ENCODE peak calls at places on chromosomes 4 and X, in five cellular contexts. One of them, this sample, is unnamed. For H3K9me3, the result is how much of the 10 kb centered on the place peaks cover.

GRCh38 chrX:65874110-65874509 is 165.8 kb downstream of the VSIG4 start:
- DNase-seq in right lobe of liver: no peak
- DNase-seq in OCI-LY7: no peak
- DNase-seq in naive thymus-derived CD4-positive, alpha-beta T cell: no peak
- DNase-seq in AG04450: no peak
- DNase-seq in this sample: no peak

GRCh38 chr4:36385951-36386561 is 104.6 kb downstream of the DTHD1 start:
- DNase-seq in right lobe of liver: no peak
- DNase-seq in OCI-LY7: peak
- DNase-seq in naive thymus-derived CD4-positive, alpha-beta T cell: peak
- DNase-seq in AG04450: no peak
- DNase-seq in this sample: no peak

GRCh38 chrX:45850775-45851433 is 650.2 kb upstream of the DIPK2B start:
- DNase-seq in right lobe of liver: no peak
- DNase-seq in OCI-LY7: no peak
- DNase-seq in naive thymus-derived CD4-positive, alpha-beta T cell: peak
- DNase-seq in AG04450: no peak
- DNase-seq in this sample: peak

GRCh38 chrX:37378399-37378798 is 29.2 kb downstream of the PRRG1 start:
- DNase-seq in right lobe of liver: no peak
- DNase-seq in OCI-LY7: no peak
- DNase-seq in naive thymus-derived CD4-positive, alpha-beta T cell: no peak
- DNase-seq in AG04450: no peak
- DNase-seq in this sample: no peak

GRCh38 chr4:120156115-120156718 is 89.6 kb upstream of the MAD2L1 start:
- DNase-seq in right lobe of liver: no peak
- DNase-seq in OCI-LY7: peak
- DNase-seq in naive thymus-derived CD4-positive, alpha-beta T cell: no peak
- DNase-seq in AG04450: peak
- DNase-seq in this sample: no peak

GRCh38 chrX:26442340-26442739 is 226.4 kb downstream of the MAGEB5 start:
- DNase-seq in right lobe of liver: no peak
- DNase-seq in OCI-LY7: no peak
- DNase-seq in naive thymus-derived CD4-positive, alpha-beta T cell: no peak
- DNase-seq in AG04450: no peak
- DNase-seq in this sample: no peak

GRCh38 chr4:151325320-151326246 is at the start of gene SH3D19:
- DNase-seq in right lobe of liver: peak
- DNase-seq in OCI-LY7: no peak
- DNase-seq in naive thymus-derived CD4-positive, alpha-beta T cell: peak
- DNase-seq in AG04450: no peak
- DNase-seq in this sample: peak

GRCh38 chrX:112513154-112513553 is 166.6 kb downstream of the LHFPL1 start:
- DNase-seq in right lobe of liver: no peak
- DNase-seq in OCI-LY7: no peak
- DNase-seq in naive thymus-derived CD4-positive, alpha-beta T cell: no peak
- DNase-seq in AG04450: peak
- DNase-seq in this sample: no peak

GRCh38 chrX:30196322-30196721 is 19.0 kb upstream of the MAGEB2 start:
- DNase-seq in right lobe of liver: no peak
- DNase-seq in OCI-LY7: peak
- DNase-seq in naive thymus-derived CD4-positive, alpha-beta T cell: no peak
- DNase-seq in AG04450: no peak
- DNase-seq in this sample: no peak

GRCh38 chr4:125016892-125017299 is 297.9 kb upstream of the FAT4 start:
- DNase-seq in right lobe of liver: no peak
- DNase-seq in OCI-LY7: no peak
- DNase-seq in naive thymus-derived CD4-positive, alpha-beta T cell: no peak
- DNase-seq in AG04450: no peak
- DNase-seq in this sample: no peak

GRCh38 chr4:123616970-123617392 is 220.4 kb downstream of the SPRY1 start:
- DNase-seq in right lobe of liver: no peak
- DNase-seq in OCI-LY7: peak
- DNase-seq in naive thymus-derived CD4-positive, alpha-beta T cell: no peak
- DNase-seq in AG04450: no peak
- DNase-seq in this sample: no peak

GRCh38 chrX:53013291-53013690 is 35.3 kb upstream of the GPR173 start:
- DNase-seq in right lobe of liver: no peak
- DNase-seq in OCI-LY7: no peak
- DNase-seq in naive thymus-derived CD4-positive, alpha-beta T cell: no peak
- DNase-seq in AG04450: no peak
- DNase-seq in this sample: no peak

GRCh38 chrX:55342533-55343501 is 78.1 kb upstream of the PAGE3 start:
- DNase-seq in right lobe of liver: no peak
- DNase-seq in OCI-LY7: peak
- DNase-seq in naive thymus-derived CD4-positive, alpha-beta T cell: peak
- DNase-seq in AG04450: no peak
- DNase-seq in this sample: no peak

GRCh38 chrX:9429767-9430166 is 35.1 kb upstream of the TBL1X start:
- DNase-seq in right lobe of liver: no peak
- DNase-seq in OCI-LY7: no peak
- DNase-seq in naive thymus-derived CD4-positive, alpha-beta T cell: no peak
- DNase-seq in AG04450: no peak
- DNase-seq in this sample: no peak

GRCh38 chr4:128076465-128076864 is 15.4 kb downstream of the LARP1B start:
- DNase-seq in right lobe of liver: no peak
- DNase-seq in OCI-LY7: no peak
- DNase-seq in naive thymus-derived CD4-positive, alpha-beta T cell: no peak
- DNase-seq in AG04450: no peak
- DNase-seq in this sample: no peak

GRCh38 chr4:186854256-186854655 is 130.6 kb upstream of the FAT1 start:
- DNase-seq in right lobe of liver: no peak
- DNase-seq in OCI-LY7: no peak
- DNase-seq in naive thymus-derived CD4-positive, alpha-beta T cell: no peak
- DNase-seq in AG04450: no peak
- DNase-seq in this sample: no peak

GRCh38 chr4:83386931-83387897 is 52.6 kb upstream of the HPSE start:
- DNase-seq in right lobe of liver: no peak
- DNase-seq in OCI-LY7: no peak
- DNase-seq in naive thymus-derived CD4-positive, alpha-beta T cell: no peak
- DNase-seq in AG04450: no peak
- DNase-seq in this sample: no peak

GRCh38 chr4:114694770-114695169 is 96.2 kb downstream of the UGT8 start:
- DNase-seq in right lobe of liver: no peak
- DNase-seq in OCI-LY7: peak
- DNase-seq in naive thymus-derived CD4-positive, alpha-beta T cell: no peak
- DNase-seq in AG04450: no peak
- DNase-seq in this sample: no peak

GRCh38 chr4:55358668-55359067 is 12.6 kb downstream of the SRD5A3 start:
- DNase-seq in right lobe of liver: no peak
- DNase-seq in OCI-LY7: peak
- DNase-seq in naive thymus-derived CD4-positive, alpha-beta T cell: no peak
- DNase-seq in AG04450: no peak
- DNase-seq in this sample: no peak

GRCh38 chr4:136306361-136306760 is 1225.9 kb downstream of the PCDH18 start:
- DNase-seq in right lobe of liver: no peak
- DNase-seq in OCI-LY7: no peak
- DNase-seq in naive thymus-derived CD4-positive, alpha-beta T cell: no peak
- DNase-seq in AG04450: no peak
- DNase-seq in this sample: no peak

GRCh38 chr4:1499465-1499864 is 93.2 kb upstream of the NKX1-1 start:
- DNase-seq in right lobe of liver: peak
- DNase-seq in OCI-LY7: no peak
- DNase-seq in naive thymus-derived CD4-positive, alpha-beta T cell: no peak
- DNase-seq in AG04450: no peak
- DNase-seq in this sample: no peak

GRCh38 chr4:48722509-48723446 is 57.3 kb downstream of the FRYL start:
- DNase-seq in right lobe of liver: no peak
- DNase-seq in OCI-LY7: no peak
- DNase-seq in naive thymus-derived CD4-positive, alpha-beta T cell: no peak
- DNase-seq in AG04450: no peak
- DNase-seq in this sample: no peak

GRCh38 chr4:60805500-60806313 is 394.4 kb upstream of the ADGRL3 start:
- DNase-seq in right lobe of liver: no peak
- DNase-seq in OCI-LY7: peak
- DNase-seq in naive thymus-derived CD4-positive, alpha-beta T cell: no peak
- DNase-seq in AG04450: no peak
- DNase-seq in this sample: no peak

GRCh38 chrX:132958086-132958703 is at the start of gene HS6ST2:
- DNase-seq in right lobe of liver: no peak
- DNase-seq in OCI-LY7: no peak
- DNase-seq in naive thymus-derived CD4-positive, alpha-beta T cell: peak
- DNase-seq in AG04450: no peak
- DNase-seq in this sample: no peak

GRCh38 chrX:75229774-75230173 is 44.1 kb upstream of the UPRT start:
- DNase-seq in right lobe of liver: no peak
- DNase-seq in OCI-LY7: no peak
- DNase-seq in naive thymus-derived CD4-positive, alpha-beta T cell: no peak
- DNase-seq in AG04450: no peak
- DNase-seq in this sample: no peak

GRCh38 chrX:75228854-75229253 is 45.0 kb upstream of the UPRT start:
- DNase-seq in right lobe of liver: no peak
- DNase-seq in OCI-LY7: no peak
- DNase-seq in naive thymus-derived CD4-positive, alpha-beta T cell: no peak
- DNase-seq in AG04450: no peak
- DNase-seq in this sample: no peak

GRCh38 chrX:75230296-75230695 is 43.6 kb upstream of the UPRT start:
- DNase-seq in right lobe of liver: no peak
- DNase-seq in OCI-LY7: no peak
- DNase-seq in naive thymus-derived CD4-positive, alpha-beta T cell: no peak
- DNase-seq in AG04450: no peak
- DNase-seq in this sample: no peak

DNA sequence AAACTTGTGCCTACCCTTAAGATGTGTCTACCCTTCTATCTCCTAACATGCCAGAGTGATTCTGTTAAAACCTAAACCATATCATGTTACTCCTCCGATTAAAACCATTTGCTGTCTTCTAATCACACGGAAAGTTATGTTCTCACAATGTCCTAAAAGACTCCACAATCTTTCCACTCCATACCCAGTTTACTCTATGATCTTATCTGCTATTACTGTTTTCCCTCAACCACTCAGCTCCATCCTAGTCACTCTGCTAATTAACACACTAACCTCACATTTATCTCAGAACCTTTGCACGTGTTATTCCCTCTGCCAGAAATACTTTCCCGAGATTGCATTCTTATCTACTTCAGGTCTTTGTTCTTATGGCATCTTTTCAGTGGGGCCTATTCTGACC is 47.6 kb upstream of the UPRT start:
- DNase-seq in right lobe of liver: no peak
- DNase-seq in OCI-LY7: no peak
- DNase-seq in naive thymus-derived CD4-positive, alpha-beta T cell: no peak
- DNase-seq in AG04450: no peak
- DNase-seq in this sample: no peak
- H3K9me3 ChIP-seq in right lobe of liver: under half
- H3K9me3 ChIP-seq in OCI-LY7: under half
- H3K9me3 ChIP-seq in naive thymus-derived CD4-positive, alpha-beta T cell: under half
- H3K9me3 ChIP-seq in AG04450: under half
- H3K9me3 ChIP-seq in this sample: under half

DNA sequence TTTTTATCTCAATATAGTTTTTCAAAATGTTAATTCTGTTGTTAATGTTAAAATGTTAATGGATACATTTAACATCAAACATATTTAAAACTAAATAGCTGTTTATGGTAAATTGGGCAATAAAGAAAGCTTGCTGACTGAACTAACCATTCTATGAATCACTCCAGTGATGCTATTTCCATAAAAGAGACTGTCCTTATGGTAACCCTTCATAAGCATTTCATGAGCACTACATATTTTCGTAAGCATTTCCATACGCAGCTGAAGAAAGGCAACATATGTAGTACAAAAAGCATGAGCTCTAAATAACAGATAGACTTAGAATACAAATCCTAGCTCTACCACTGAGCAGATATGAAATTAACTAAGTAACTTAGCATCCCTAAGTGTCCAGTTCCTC is 188.9 kb downstream of the COL25A1 start:
- DNase-seq in right lobe of liver: no peak
- DNase-seq in OCI-LY7: no peak
- DNase-seq in naive thymus-derived CD4-positive, alpha-beta T cell: no peak
- DNase-seq in AG04450: no peak
- DNase-seq in this sample: no peak
- H3K9me3 ChIP-seq in right lobe of liver: under half
- H3K9me3 ChIP-seq in OCI-LY7: under half
- H3K9me3 ChIP-seq in naive thymus-derived CD4-positive, alpha-beta T cell: under half
- H3K9me3 ChIP-seq in AG04450: under half
- H3K9me3 ChIP-seq in this sample: under half

GRCh38 chrX:134237363-134237702 is 351 bp downstream of the CCDC160 start:
- DNase-seq in right lobe of liver: no peak
- DNase-seq in OCI-LY7: no peak
- DNase-seq in naive thymus-derived CD4-positive, alpha-beta T cell: no peak
- DNase-seq in AG04450: no peak
- DNase-seq in this sample: no peak
- H3K9me3 ChIP-seq in right lobe of liver: under half
- H3K9me3 ChIP-seq in OCI-LY7: under half
- H3K9me3 ChIP-seq in naive thymus-derived CD4-positive, alpha-beta T cell: under half
- H3K9me3 ChIP-seq in AG04450: under half
- H3K9me3 ChIP-seq in this sample: under half

GRCh38 chr4:273312-274017 is 31.8 kb downstream of the ZNF732 start:
- DNase-seq in right lobe of liver: no peak
- DNase-seq in OCI-LY7: no peak
- DNase-seq in naive thymus-derived CD4-positive, alpha-beta T cell: no peak
- DNase-seq in AG04450: no peak
- DNase-seq in this sample: no peak

DNA sequence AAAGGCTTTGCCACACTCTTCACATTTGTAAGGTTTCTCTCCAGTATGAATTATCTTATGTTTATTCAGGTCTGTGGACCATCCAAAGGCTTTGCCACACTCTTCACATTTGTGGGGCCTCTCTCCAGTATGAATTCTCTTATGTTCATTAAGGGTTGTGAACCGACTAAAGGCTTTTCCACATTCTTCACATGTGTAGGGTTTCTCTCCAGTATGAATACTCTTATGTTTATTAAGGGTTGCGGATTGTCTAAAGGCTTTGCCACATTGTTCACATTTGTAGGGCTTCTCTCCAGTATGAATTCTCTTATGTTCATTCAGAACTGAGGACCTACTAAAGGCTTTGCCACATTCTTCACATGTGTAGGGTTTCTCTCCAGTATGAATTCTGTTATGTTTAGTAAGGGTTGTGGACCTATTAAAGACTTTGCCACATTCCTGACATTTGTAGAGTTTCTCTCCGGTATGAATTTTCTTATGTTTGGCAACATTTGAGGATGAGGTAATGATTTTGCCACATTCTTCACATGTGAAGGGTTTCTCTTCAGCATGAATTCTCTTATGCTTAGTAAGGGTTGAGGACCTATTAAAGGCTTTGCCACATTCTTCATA is 33.7 kb downstream of the ZNF732 start:
- DNase-seq in right lobe of liver: no peak
- DNase-seq in OCI-LY7: no peak
- DNase-seq in naive thymus-derived CD4-positive, alpha-beta T cell: no peak
- DNase-seq in AG04450: no peak
- DNase-seq in this sample: no peak
- H3K9me3 ChIP-seq in right lobe of liver: under half
- H3K9me3 ChIP-seq in OCI-LY7: half or more
- H3K9me3 ChIP-seq in naive thymus-derived CD4-positive, alpha-beta T cell: under half
- H3K9me3 ChIP-seq in AG04450: under half
- H3K9me3 ChIP-seq in this sample: half or more

GRCh38 chrX:47991263-47992092 is 12.3 kb downstream of the ZNF182 start:
- DNase-seq in right lobe of liver: no peak
- DNase-seq in OCI-LY7: peak
- DNase-seq in naive thymus-derived CD4-positive, alpha-beta T cell: no peak
- DNase-seq in AG04450: no peak
- DNase-seq in this sample: no peak

GRCh38 chrX:47992669-47993068 is 11.1 kb downstream of the ZNF182 start:
- DNase-seq in right lobe of liver: no peak
- DNase-seq in OCI-LY7: no peak
- DNase-seq in naive thymus-derived CD4-positive, alpha-beta T cell: no peak
- DNase-seq in AG04450: no peak
- DNase-seq in this sample: no peak

GRCh38 chrX:47992093-47992375 is 11.8 kb downstream of the ZNF182 start:
- DNase-seq in right lobe of liver: no peak
- DNase-seq in OCI-LY7: no peak
- DNase-seq in naive thymus-derived CD4-positive, alpha-beta T cell: no peak
- DNase-seq in AG04450: no peak
- DNase-seq in this sample: no peak
- H3K9me3 ChIP-seq in right lobe of liver: under half
- H3K9me3 ChIP-seq in OCI-LY7: under half
- H3K9me3 ChIP-seq in naive thymus-derived CD4-positive, alpha-beta T cell: under half
- H3K9me3 ChIP-seq in AG04450: under half
- H3K9me3 ChIP-seq in this sample: under half